ENCODE peak calls at places on chromosome 10, in five cellular contexts. P is tibial artery, D is GM13976, E is MM.1S, N is nephron progenitor cell. Y is an unnamed sample.

GRCh38 chr10:17735166-17735941 is 16.6 kb upstream of the TMEM236 start:
- DNase-seq in P (peak; percentile 64), D (no peak), E (no peak), N (no peak), Y (no peak)

GRCh38 chr10:47037654-47038425 is 126.6 kb downstream of the PTPN20 start:
- DNase-seq in P (no peak), D (no peak), E (no peak), N (no peak), Y (no peak)

GRCh38 chr10:63935705-63936104 is 414.5 kb downstream of the REEP3 start:
- DNase-seq in P (no peak), D (peak; percentile 7), E (peak; percentile 30), N (no peak), Y (no peak)

GRCh38 chr10:95784279-95784913 is 28.4 kb downstream of the ENTPD1 start:
- DNase-seq in P (no peak), D (no peak), E (no peak), N (no peak), Y (no peak)

GRCh38 chr10:17062493-17063487 is 66.8 kb downstream of the CUBN start:
- DNase-seq in P (peak; percentile 66), D (no peak), E (no peak), N (no peak), Y (no peak)

GRCh38 chr10:120804020-120804419 is 47.1 kb upstream of the WDR11 start:
- DNase-seq in P (no peak), D (no peak), E (no peak), N (no peak), Y (no peak)

GRCh38 chr10:100993986-100994708 is 5.5 kb upstream of the LZTS2 start:
- DNase-seq in P (no peak), D (no peak), E (peak; percentile 5), N (peak; percentile 34), Y (no peak)

GRCh38 chr10:58615237-58615935 is 102.7 kb downstream of the BICC1 start:
- DNase-seq in P (no peak), D (no peak), E (no peak), N (no peak), Y (no peak)

GRCh38 chr10:1559731-1560130 is 177.6 kb downstream of the ADARB2 start:
- DNase-seq in P (no peak), D (no peak), E (no peak), N (no peak), Y (peak; percentile 12)

GRCh38 chr10:32059472-32059871 is 3.2 kb upstream of the KIF5B start:
- DNase-seq in P (no peak), D (no peak), E (no peak), N (no peak), Y (no peak)

GRCh38 chr10:28592953-28593352 is 60.0 kb downstream of the WAC start:
- DNase-seq in P (no peak), D (no peak), E (no peak), N (no peak), Y (no peak)

GRCh38 chr10:63630928-63631685 is 109.9 kb downstream of the REEP3 start:
- DNase-seq in P (no peak), D (no peak), E (no peak), N (no peak), Y (no peak)

DNA sequence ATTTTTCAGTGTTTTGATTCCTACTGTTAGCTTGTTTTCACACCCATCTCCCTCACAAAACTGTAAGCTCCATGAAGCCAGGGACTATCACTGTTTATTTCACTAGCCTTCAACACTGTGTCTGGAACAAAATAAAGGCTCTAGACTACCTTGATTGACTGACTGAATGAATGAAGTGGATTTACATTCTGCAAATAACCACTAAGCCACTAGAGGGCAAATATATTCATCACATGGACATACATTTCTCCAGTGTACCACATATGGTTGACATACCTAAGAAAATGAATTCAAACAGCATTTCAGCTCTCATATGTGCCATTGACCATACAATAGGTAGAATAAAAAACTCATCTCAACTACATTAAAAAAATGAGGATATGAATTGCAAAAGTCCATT is 185.9 kb downstream of the RAB11FIP2 start:
- DNase-seq in P (no peak), D (peak; percentile 37), E (peak; percentile 48), N (no peak), Y (no peak)
- TF ChIP-seq CTCF in P (no peak), D (no peak), E (peak; percentile 52), N (peak; percentile 19), Y (peak; percentile 72)

DNA sequence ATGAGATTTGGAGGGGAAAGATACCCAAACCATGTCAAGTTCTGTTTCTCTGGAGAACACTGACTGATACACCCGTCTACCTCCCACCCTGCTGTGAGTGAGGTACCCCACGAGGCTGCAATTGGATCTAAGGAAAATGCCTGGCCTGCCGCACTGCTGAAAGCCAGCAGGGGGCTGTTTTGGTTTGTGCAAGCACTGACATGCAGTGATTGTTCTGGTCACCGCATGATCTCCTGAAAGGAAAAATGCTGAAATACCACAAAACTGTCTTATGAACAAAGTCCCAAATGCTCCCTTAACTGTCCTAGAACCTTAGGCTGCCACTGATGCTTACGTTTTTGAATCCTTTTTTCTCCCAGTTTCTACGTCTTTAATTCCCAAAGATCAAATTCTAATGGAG is 132.7 kb downstream of the JCAD start:
- DNase-seq in P (no peak), D (no peak), E (no peak), N (peak; percentile 35), Y (peak; percentile 49)
- TF ChIP-seq CTCF in P (peak; percentile 36), D (no peak), E (no peak), N (peak; percentile 53), Y (peak; percentile 47)

GRCh38 chr10:122525788-122526187 is 34.8 kb upstream of the DMBT1 start:
- DNase-seq in P (no peak), D (no peak), E (no peak), N (no peak), Y (no peak)
- TF ChIP-seq CTCF in P (no peak), D (no peak), E (no peak), N (peak; percentile 26), Y (peak; percentile 2)

GRCh38 chr10:60572511-60573194 is 183.0 kb upstream of the ANK3 start:
- DNase-seq in P (no peak), D (no peak), E (peak; percentile 15), N (peak; percentile 59), Y (peak; percentile 53)

GRCh38 chr10:60573342-60573741 is 183.7 kb upstream of the ANK3 start:
- DNase-seq in P (no peak), D (no peak), E (peak; percentile 46), N (peak; percentile 55), Y (no peak)

GRCh38 chr10:60570941-60571340 is 181.3 kb upstream of the ANK3 start:
- DNase-seq in P (no peak), D (no peak), E (no peak), N (no peak), Y (no peak)

GRCh38 chr10:60569681-60570080 is 180.0 kb upstream of the ANK3 start:
- DNase-seq in P (no peak), D (no peak), E (no peak), N (no peak), Y (no peak)

GRCh38 chr10:60570272-60570865 is 180.7 kb upstream of the ANK3 start:
- DNase-seq in P (no peak), D (no peak), E (no peak), N (no peak), Y (no peak)
- TF ChIP-seq CTCF in P (no peak), D (no peak), E (no peak), N (no peak), Y (no peak)

GRCh38 chr10:51397695-51398094 is 301.7 kb downstream of the CSTF2T start:
- DNase-seq in P (peak; percentile 65), D (no peak), E (no peak), N (no peak), Y (no peak)
- TF ChIP-seq CTCF in P (no peak), D (no peak), E (no peak), N (no peak), Y (no peak)

DNA sequence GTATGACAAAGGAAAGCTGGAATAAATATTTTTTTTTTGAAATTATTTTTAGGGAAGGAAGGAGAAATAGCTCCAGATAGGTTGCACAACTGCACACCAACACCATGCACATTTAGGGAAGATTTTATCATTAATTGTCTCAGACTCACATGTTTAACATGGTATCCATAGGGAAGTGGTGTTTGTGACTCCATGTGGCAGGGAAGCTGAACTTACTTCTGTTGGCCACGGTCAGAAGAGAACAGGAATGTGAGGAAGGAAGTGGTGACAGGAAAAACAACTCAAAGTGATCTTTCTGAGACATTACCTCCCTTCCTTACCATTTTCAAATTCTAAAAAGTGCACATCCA is 78.6 kb upstream of the NRP1 start:
- DNase-seq in P (no peak), D (no peak), E (no peak), N (no peak), Y (no peak)
- TF ChIP-seq CTCF in P (no peak), D (no peak), E (no peak), N (no peak), Y (no peak)

DNA sequence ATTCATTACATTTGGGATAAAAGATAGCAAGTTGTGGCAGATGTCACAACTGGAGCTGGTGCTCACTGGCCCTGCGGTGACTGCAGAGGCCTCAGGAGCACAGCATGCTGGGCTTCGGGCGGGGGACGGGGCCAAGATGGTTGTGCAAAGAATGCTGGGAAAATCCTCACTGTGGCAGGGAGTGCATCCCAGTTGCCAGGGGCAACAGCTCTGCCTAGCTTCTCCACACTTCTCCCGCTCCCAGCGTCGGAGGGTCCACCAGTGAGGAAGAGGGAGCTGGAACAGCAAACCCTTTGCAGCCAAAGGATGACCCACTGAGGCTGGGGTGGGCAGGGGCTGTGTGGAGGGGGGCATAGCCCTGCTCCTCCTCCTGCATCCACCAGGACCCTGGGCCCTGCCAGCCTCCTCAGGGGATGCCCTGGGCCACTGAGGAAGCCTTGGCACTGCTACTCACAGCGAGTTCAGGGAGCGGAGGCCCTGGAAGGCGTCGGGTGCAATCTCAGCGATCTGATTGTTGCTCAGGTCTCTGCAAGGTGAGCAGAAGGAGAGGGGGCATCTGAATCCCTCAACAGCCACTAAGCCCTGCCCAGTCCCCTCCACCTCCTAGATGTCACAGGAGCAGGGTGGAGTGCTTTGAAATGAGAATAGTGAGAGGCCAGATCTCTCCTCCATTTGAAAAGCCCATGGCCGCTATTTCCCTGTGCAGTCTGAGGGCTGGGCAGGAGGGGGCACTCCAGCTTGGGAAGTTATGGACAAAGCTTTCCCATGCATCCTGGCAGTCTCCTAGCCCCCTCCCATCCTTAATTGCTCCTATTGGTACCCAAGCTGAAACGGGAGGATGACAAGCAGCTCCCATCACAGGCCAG is 126.5 kb downstream of the SLIT1 start:
- DNase-seq in P (no peak), D (no peak), E (no peak), N (no peak), Y (peak; percentile 58)
- TF ChIP-seq CTCF in P (no peak), D (no peak), E (no peak), N (no peak), Y (no peak)

Y was measured in glutamatergic neuron.